ENCODE peak calls at places on chromosome 20, in nine cellular contexts. V is CD8-positive, alpha-beta T cell; L is NCI-H510A treated with DMSO at 0.1 percent for 48 hours; P is non-pigmented ciliary epithelial cell; S is SK-MEL-5; J is NCI-H1436 treated with DMSO at 0.1 percent for 48 hours; C is dermis blood vessel endothelial cell; G is activated T-cell treated with anti-CD3 and anti-CD28 coated beads, Interleukin-2, amount 50 U/mL, for 72 hours; Q is AG08395. X is an unnamed sample.

GRCh38 chr20:46640536-46641311 is 10.5 kb downstream of the SLC13A3 start:
- DNase-seq in V (no peak), L (peak; percentile 16), P (no peak), S (no peak), J (no peak), C (no peak), G (no peak), Q (no peak), X (no peak)

GRCh38 chr20:13554706-13555105 is 84.0 kb downstream of the TASP1 start:
- DNase-seq in V (no peak), L (no peak), P (no peak), S (no peak), J (no peak), C (no peak), G (no peak), Q (no peak), X (no peak)

GRCh38 chr20:48760403-48760889 is 67.4 kb downstream of the PREX1 start:
- DNase-seq in V (peak; percentile 82), L (peak; percentile 53), P (no peak), S (no peak), J (no peak), C (peak; percentile 85), G (peak; percentile 78), Q (peak; percentile 53), X (no peak)

GRCh38 chr20:39670987-39671386 is 708.8 kb downstream of the DHX35 start:
- DNase-seq in V (no peak), L (no peak), P (no peak), S (no peak), J (no peak), C (no peak), G (no peak), Q (no peak), X (no peak)

GRCh38 chr20:45892049-45892816 is 1.1 kb downstream of the CTSA start:
- DNase-seq in V (no peak), L (peak; percentile 21), P (no peak), S (peak; percentile 60), J (no peak), C (peak; percentile 42), G (no peak), Q (peak; percentile 77), X (no peak)

GRCh38 chr20:61482901-61483300 is 230.8 kb downstream of the CDH4 start:
- DNase-seq in V (no peak), L (no peak), P (no peak), S (no peak), J (no peak), C (no peak), G (no peak), Q (no peak), X (no peak)

GRCh38 chr20:36331182-36331581 is 25.0 kb downstream of the DLGAP4 start:
- DNase-seq in V (no peak), L (no peak), P (no peak), S (no peak), J (no peak), C (no peak), G (no peak), Q (no peak), X (no peak)

GRCh38 chr20:34390769-34391447 is 27.8 kb downstream of the ITCH start:
- DNase-seq in V (peak; percentile 38), L (no peak), P (peak; percentile 65), S (no peak), J (no peak), C (peak; percentile 83), G (peak; percentile 51), Q (peak; percentile 60), X (peak; percentile 74)

GRCh38 chr20:43767686-43768474 is 41.1 kb upstream of the GTSF1L start:
- DNase-seq in V (no peak), L (no peak), P (no peak), S (no peak), J (no peak), C (no peak), G (no peak), Q (peak; percentile 85), X (no peak)

GRCh38 chr20:60001027-60001567 is 42.9 kb downstream of the CDH26 start:
- DNase-seq in V (no peak), L (no peak), P (no peak), S (no peak), J (no peak), C (no peak), G (no peak), Q (peak; percentile 28), X (no peak)

GRCh38 chr20:52895662-52896061 is 76.5 kb upstream of the TSHZ2 start:
- DNase-seq in V (no peak), L (no peak), P (no peak), S (no peak), J (no peak), C (no peak), G (no peak), Q (no peak), X (no peak)

GRCh38 chr20:2289475-2289874 is 6.3 kb upstream of the TGM3 start:
- DNase-seq in V (no peak), L (no peak), P (no peak), S (no peak), J (no peak), C (peak; percentile 26), G (no peak), Q (no peak), X (no peak)

GRCh38 chr20:57040924-57041323 is 225.5 kb downstream of the BMP7 start:
- DNase-seq in V (no peak), L (no peak), P (no peak), S (peak; percentile 43), J (no peak), C (no peak), G (no peak), Q (peak; percentile 82), X (no peak)

GRCh38 chr20:1390552-1391403 is 2.1 kb downstream of the FKBP1A start:
- DNase-seq in V (no peak), L (no peak), P (no peak), S (no peak), J (no peak), C (no peak), G (no peak), Q (no peak), X (no peak)

GRCh38 chr20:20413801-20414200 is 45.9 kb downstream of the INSM1 start:
- DNase-seq in V (no peak), L (no peak), P (no peak), S (no peak), J (no peak), C (no peak), G (no peak), Q (no peak), X (no peak)

GRCh38 chr20:35117148-35117547 is 24.5 kb upstream of the TRPC4AP start:
- DNase-seq in V (no peak), L (no peak), P (no peak), S (no peak), J (no peak), C (no peak), G (no peak), Q (peak; percentile 8), X (no peak)

GRCh38 chr20:58511364-58511763 is 3.8 kb downstream of the APCDD1L start:
- DNase-seq in V (no peak), L (no peak), P (peak; percentile 59), S (no peak), J (no peak), C (peak; percentile 60), G (no peak), Q (peak; percentile 59), X (peak; percentile 18)

GRCh38 chr20:9447182-9447581 is 67.2 kb upstream of the LAMP5 start:
- DNase-seq in V (no peak), L (no peak), P (no peak), S (no peak), J (no peak), C (no peak), G (no peak), Q (no peak), X (no peak)

GRCh38 chr20:11193241-11193640 is 519.4 kb upstream of the JAG1 start:
- DNase-seq in V (no peak), L (no peak), P (no peak), S (no peak), J (no peak), C (no peak), G (no peak), Q (no peak), X (no peak)

GRCh38 chr20:35329435-35330139 is 37.4 kb upstream of the FAM83C start:
- DNase-seq in V (peak; percentile 23), L (peak; percentile 47), P (no peak), S (peak; percentile 90), J (no peak), C (peak; percentile 69), G (peak; percentile 76), Q (peak; percentile 53), X (no peak)

GRCh38 chr20:35264755-35265154 is 13.2 kb downstream of the MMP24OS start:
- DNase-seq in V (no peak), L (no peak), P (no peak), S (peak; percentile 50), J (no peak), C (peak; percentile 70), G (no peak), Q (no peak), X (no peak)

GRCh38 chr20:62400021-62400420 is 7.1 kb downstream of the CABLES2 start:
- DNase-seq in V (no peak), L (peak; percentile 56), P (no peak), S (no peak), J (no peak), C (no peak), G (no peak), Q (no peak), X (no peak)

GRCh38 chr20:5734559-5735137 is 15.6 kb upstream of the SHLD1 start:
- DNase-seq in V (no peak), L (no peak), P (no peak), S (peak; percentile 31), J (no peak), C (peak; percentile 31), G (no peak), Q (no peak), X (no peak)

GRCh38 chr20:34570859-34571306 is 12.4 kb downstream of the MAP1LC3A start:
- DNase-seq in V (no peak), L (no peak), P (peak; percentile 74), S (no peak), J (no peak), C (peak; percentile 78), G (no peak), Q (peak; percentile 24), X (no peak)

GRCh38 chr20:38084425-38084951 is 50.9 kb downstream of the RPRD1B start:
- DNase-seq in V (no peak), L (no peak), P (peak; percentile 79), S (no peak), J (no peak), C (peak; percentile 68), G (no peak), Q (peak; percentile 31), X (peak; percentile 39)

GRCh38 chr20:63641146-63641791 is 12.0 kb downstream of the STMN3 start:
- DNase-seq in V (peak; percentile 59), L (no peak), P (no peak), S (no peak), J (no peak), C (peak; percentile 43), G (peak; percentile 57), Q (no peak), X (no peak)

GRCh38 chr20:19453369-19453768 is 240.9 kb downstream of the SLC24A3 start:
- DNase-seq in V (no peak), L (no peak), P (no peak), S (no peak), J (no peak), C (no peak), G (no peak), Q (no peak), X (no peak)

GRCh38 chr20:19252670-19253120 is 40.3 kb downstream of the SLC24A3 start:
- DNase-seq in V (no peak), L (no peak), P (no peak), S (no peak), J (no peak), C (no peak), G (no peak), Q (peak; percentile 15), X (peak; percentile 54)

GRCh38 chr20:46194409-46194808 is 76.3 kb downstream of the CD40 start:
- DNase-seq in V (no peak), L (no peak), P (no peak), S (no peak), J (no peak), C (no peak), G (no peak), Q (no peak), X (no peak)

GRCh38 chr20:57180385-57180784 is 86.1 kb downstream of the BMP7 start:
- DNase-seq in V (no peak), L (no peak), P (no peak), S (no peak), J (no peak), C (no peak), G (no peak), Q (no peak), X (no peak)

GRCh38 chr20:653110-653589 is at the start of gene SRXN1:
- DNase-seq in V (peak; percentile 77), L (peak; percentile 75), P (peak; percentile 47), S (peak; percentile 87), J (no peak), C (peak; percentile 96), G (peak; percentile 91), Q (peak; percentile 96), X (peak; percentile 85)

X was measured in fibroblast of the conjunctiva.